ENCODE peak calls at places on chromosomes 3 and 15, in six cellular contexts. I is adrenal gland, V is esophagus muscularis mucosa, J is HepG2, S is sigmoid colon, L is pancreas. D is an unnamed sample. For H3K4me1, the result is how much of the 10 kb centered on the place peaks cover.

GRCh38 chr3:3992312-3992874 is 193.2 kb downstream of the LRRN1 start:
- DNase-seq in I (no peak), V (no peak), J (no peak), S (no peak), L (no peak), D (no peak)

GRCh38 chr15:49915822-49916221 is 203.2 kb downstream of the ATP8B4 start:
- DNase-seq in I (no peak), V (no peak), J (no peak), S (no peak), L (no peak), D (no peak)

GRCh38 chr3:59540696-59541095 is 490.9 kb upstream of the CFAP20DC start:
- DNase-seq in I (no peak), V (no peak), J (no peak), S (no peak), L (no peak), D (no peak)

GRCh38 chr15:71485094-71485693 is 325.2 kb upstream of the NR2E3 start:
- DNase-seq in I (no peak), V (no peak), J (no peak), S (no peak), L (no peak), D (no peak)

GRCh38 chr15:34039506-34040123 is 611 bp upstream of the AVEN start:
- DNase-seq in I (no peak), V (no peak), J (no peak), S (no peak), L (no peak), D (no peak)

GRCh38 chr3:195717416-195717815 is 3.4 kb upstream of the MUC20 start:
- DNase-seq in I (no peak), V (no peak), J (no peak), S (no peak), L (no peak), D (no peak)

GRCh38 chr3:174440350-174440716 is 418.8 kb upstream of the NAALADL2 start:
- DNase-seq in I (no peak), V (no peak), J (no peak), S (peak), L (peak), D (no peak)

GRCh38 chr3:116759316-116759715 is 49.7 kb downstream of the TUSC7 start:
- DNase-seq in I (no peak), V (no peak), J (no peak), S (no peak), L (no peak), D (no peak)

GRCh38 chr3:141877911-141878310 is 1.5 kb downstream of the ATP1B3 start:
- DNase-seq in I (no peak), V (no peak), J (no peak), S (no peak), L (no peak), D (no peak)

GRCh38 chr3:121477589-121477988 is 68.2 kb downstream of the POLQ start:
- DNase-seq in I (no peak), V (no peak), J (no peak), S (no peak), L (no peak), D (no peak)

GRCh38 chr3:71168043-71168720 is 415.3 kb downstream of the FOXP1 start:
- DNase-seq in I (no peak), V (no peak), J (no peak), S (no peak), L (no peak), D (no peak)

GRCh38 chr3:23865595-23866396 is 51.0 kb downstream of the NKIRAS1 start:
- DNase-seq in I (no peak), V (no peak), J (peak), S (no peak), L (no peak), D (no peak)

GRCh38 chr3:97969541-97969940 is 2.7 kb downstream of the RIOX2 start:
- DNase-seq in I (no peak), V (no peak), J (no peak), S (no peak), L (no peak), D (no peak)

GRCh38 chr3:37501906-37502305 is 327.5 kb upstream of the LRRFIP2 start:
- DNase-seq in I (no peak), V (no peak), J (no peak), S (no peak), L (no peak), D (no peak)

GRCh38 chr3:114644372-114644771 is 350.5 kb downstream of the TIGIT start:
- DNase-seq in I (no peak), V (no peak), J (no peak), S (no peak), L (no peak), D (no peak)

GRCh38 chr15:41585140-41586047 is 26.4 kb downstream of the TYRO3 start:
- DNase-seq in I (peak), V (no peak), J (no peak), S (no peak), L (peak), D (no peak)

GRCh38 chr3:78647735-78648134 is 1120.1 kb downstream of the ROBO1 start:
- DNase-seq in I (no peak), V (no peak), J (no peak), S (no peak), L (no peak), D (no peak)

GRCh38 chr3:42102569-42102968 is 11.4 kb downstream of the TRAK1 start:
- DNase-seq in I (peak), V (no peak), J (peak), S (no peak), L (no peak), D (no peak)

GRCh38 chr3:53171827-53172505 is 11.0 kb downstream of the PRKCD start:
- DNase-seq in I (no peak), V (no peak), J (no peak), S (no peak), L (no peak), D (no peak)

GRCh38 chr15:28942046-28942445 is 56.3 kb downstream of the APBA2 start:
- DNase-seq in I (no peak), V (no peak), J (no peak), S (peak), L (no peak), D (no peak)

GRCh38 chr15:101396484-101397261 is 92.8 kb downstream of the PCSK6 start:
- DNase-seq in I (no peak), V (no peak), J (no peak), S (no peak), L (no peak), D (no peak)

GRCh38 chr15:65275728-65276126 is 11.0 kb downstream of the PARP16 start:
- DNase-seq in I (peak), V (no peak), J (peak), S (no peak), L (no peak), D (no peak)

GRCh38 chr15:61420546-61420945 is 191.4 kb upstream of the RORA start:
- DNase-seq in I (no peak), V (no peak), J (no peak), S (no peak), L (no peak), D (no peak)

GRCh38 chr3:16326724-16327349 is 61.8 kb downstream of the OXNAD1 start:
- DNase-seq in I (no peak), V (no peak), J (no peak), S (no peak), L (no peak), D (no peak)

GRCh38 chr15:44735482-44736260 is 657 bp upstream of the TRIM69 start:
- DNase-seq in I (no peak), V (no peak), J (no peak), S (peak), L (no peak), D (no peak)

GRCh38 chr15:64249842-64250575 is 87.2 kb upstream of the PPIB start:
- DNase-seq in I (no peak), V (no peak), J (no peak), S (no peak), L (no peak), D (no peak)

GRCh38 chr15:95958417-95958816 is 372.1 kb upstream of the NR2F2 start:
- DNase-seq in I (no peak), V (no peak), J (no peak), S (no peak), L (no peak), D (no peak)

GRCh38 chr15:38844683-38845195 is 280.1 kb upstream of the RASGRP1 start:
- DNase-seq in I (no peak), V (no peak), J (no peak), S (no peak), L (no peak), D (no peak)

GRCh38 chr15:28901987-28902745 is 16.4 kb downstream of the APBA2 start:
- DNase-seq in I (no peak), V (no peak), J (no peak), S (no peak), L (no peak), D (no peak)

GRCh38 chr3:46881819-46882376 is 4.4 kb downstream of the PTH1R start:
- DNase-seq in I (no peak), V (no peak), J (no peak), S (peak), L (no peak), D (no peak)

DNA sequence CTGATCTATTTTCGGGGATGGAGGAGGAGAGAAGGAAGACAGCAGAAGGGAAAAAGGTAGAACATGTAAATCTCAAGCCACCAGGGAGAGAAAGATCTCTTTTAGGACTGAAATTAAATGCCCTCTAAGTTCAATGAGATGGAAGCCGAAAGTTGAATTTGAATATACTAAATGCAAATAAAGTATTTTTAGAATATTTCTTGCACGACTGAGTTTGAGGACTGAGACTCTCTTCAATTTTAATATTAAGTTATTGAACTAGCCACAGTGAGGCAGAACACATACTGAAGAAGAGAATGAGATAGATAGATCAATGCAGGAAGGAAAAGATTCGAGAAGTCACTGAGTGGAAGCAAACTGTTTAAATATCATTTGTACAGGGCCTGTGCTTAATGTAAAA is 399.9 kb upstream of the CBLB start:
- DNase-seq in I (no peak), V (no peak), J (no peak), S (no peak), L (no peak), D (no peak)
- H3K4me3 ChIP-seq in I (no peak), V (no peak), J (no peak), S (no peak), L (no peak), D (no peak)

GRCh38 chr3:129491794-129492193 is 36.6 kb upstream of the RHO start:
- DNase-seq in I (no peak), V (no peak), J (no peak), S (no peak), L (no peak), D (no peak)
- H3K4me1 ChIP-seq in I (under half), V (under half), J (under half), S (under half), L (under half), D (under half)

GRCh38 chr3:73432723-73433032 is 192.1 kb downstream of the PDZRN3 start:
- DNase-seq in I (no peak), V (no peak), J (no peak), S (no peak), L (no peak), D (no peak)

GRCh38 chr3:73431136-73431933 is 193.4 kb downstream of the PDZRN3 start:
- DNase-seq in I (no peak), V (no peak), J (no peak), S (no peak), L (no peak), D (no peak)

GRCh38 chr3:73433079-73433478 is 191.7 kb downstream of the PDZRN3 start:
- DNase-seq in I (no peak), V (no peak), J (no peak), S (no peak), L (no peak), D (no peak)

GRCh38 chr3:73433681-73434080 is 191.1 kb downstream of the PDZRN3 start:
- DNase-seq in I (no peak), V (no peak), J (no peak), S (no peak), L (no peak), D (no peak)

DNA sequence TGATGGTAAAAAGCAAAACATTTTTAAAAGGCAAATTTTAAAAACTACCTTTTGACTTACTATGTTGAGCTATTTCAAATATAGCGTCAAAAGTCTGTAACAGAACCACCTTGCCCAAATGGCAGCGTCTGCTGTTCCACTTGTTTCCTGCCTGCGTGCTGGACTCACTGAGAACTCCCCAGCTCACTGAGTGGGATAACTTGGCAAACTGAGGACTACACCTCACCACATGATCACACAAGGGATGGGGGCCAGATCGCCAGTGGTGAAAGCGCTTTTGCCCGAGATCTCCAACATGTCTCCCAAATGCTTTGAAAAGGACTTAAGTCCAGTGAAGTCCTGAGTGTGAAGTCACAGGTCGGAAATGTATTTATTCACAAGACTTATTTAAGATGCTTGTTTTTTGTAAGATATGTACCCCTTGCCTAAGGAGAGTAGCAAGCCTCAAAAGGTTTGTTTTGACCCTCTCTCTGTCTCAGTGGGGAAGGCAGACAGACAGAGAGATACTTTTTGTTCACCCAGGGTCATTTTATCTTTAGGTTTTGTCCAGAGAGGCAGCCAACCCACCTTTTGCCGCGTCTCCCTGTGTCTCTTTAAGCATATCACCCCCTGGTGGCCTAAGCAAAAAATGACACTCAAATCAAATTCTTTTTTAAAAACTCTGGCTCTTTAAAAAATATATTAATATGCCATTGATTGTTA is 192.6 kb downstream of the PDZRN3 start:
- DNase-seq in I (peak), V (no peak), J (peak), S (peak), L (no peak), D (peak)
- H3K4me3 ChIP-seq in I (no peak), V (peak), J (no peak), S (peak), L (no peak), D (no peak)

GRCh38 chr3:112086857-112087524 is 802 bp downstream of the C3orf52 start:
- DNase-seq in I (no peak), V (no peak), J (no peak), S (no peak), L (no peak), D (no peak)

GRCh38 chr3:112089956-112090898 is 4.0 kb downstream of the C3orf52 start:
- DNase-seq in I (no peak), V (no peak), J (no peak), S (no peak), L (no peak), D (no peak)

GRCh38 chr3:112087746-112088145 is 1.6 kb downstream of the C3orf52 start:
- DNase-seq in I (no peak), V (no peak), J (no peak), S (no peak), L (peak), D (no peak)

GRCh38 chr3:112090899-112091586 is 4.9 kb downstream of the C3orf52 start:
- DNase-seq in I (no peak), V (no peak), J (no peak), S (no peak), L (peak), D (no peak)

GRCh38 chr3:112088944-112089343 is 2.8 kb downstream of the C3orf52 start:
- DNase-seq in I (no peak), V (no peak), J (no peak), S (no peak), L (no peak), D (no peak)
- H3K4me1 ChIP-seq in I (under half), V (under half), J (under half), S (under half), L (under half), D (under half)

GRCh38 chr15:70480196-70480856 is 283.0 kb downstream of the UACA start:
- DNase-seq in I (no peak), V (no peak), J (no peak), S (no peak), L (no peak), D (no peak)
- H3K4me3 ChIP-seq in I (no peak), V (no peak), J (no peak), S (no peak), L (no peak), D (no peak)

GRCh38 chr15:90002428-90002844 is 1.3 kb downstream of the ZNF710 start:
- DNase-seq in I (peak), V (no peak), J (no peak), S (peak), L (peak), D (no peak)

GRCh38 chr15:90003736-90004135 is 2.6 kb downstream of the ZNF710 start:
- DNase-seq in I (no peak), V (no peak), J (no peak), S (peak), L (no peak), D (no peak)

GRCh38 chr15:90006217-90007088 is 5.3 kb downstream of the ZNF710 start:
- DNase-seq in I (no peak), V (no peak), J (no peak), S (no peak), L (peak), D (no peak)

GRCh38 chr15:90004671-90005070 is 3.5 kb downstream of the ZNF710 start:
- DNase-seq in I (peak), V (no peak), J (peak), S (peak), L (no peak), D (no peak)

GRCh38 chr15:90004252-90004651 is 3.1 kb downstream of the ZNF710 start:
- DNase-seq in I (no peak), V (no peak), J (no peak), S (no peak), L (no peak), D (no peak)
- H3K4me1 ChIP-seq in I (under half), V (half or more), J (half or more), S (under half), L (under half), D (under half)

GRCh38 chr15:67823371-67824156 is 1.7 kb upstream of the SKOR1 start:
- DNase-seq in I (no peak), V (no peak), J (no peak), S (no peak), L (no peak), D (no peak)
- H3K4me3 ChIP-seq in I (peak), V (peak), J (no peak), S (no peak), L (peak), D (no peak)

D was measured in iPS DF 6.9.